ENCODE peak calls at places on chromosomes 12 and 14, in six cellular contexts. One of them, this sample, is unnamed. For H3K27me3, the result is how much of the 10 kb centered on the place peaks cover.

GRCh38 chr14:21535545-21536394 is 9.6 kb upstream of the SALL2 start:
- DNase-seq in H1: no peak
- DNase-seq in HepG2: no peak
- DNase-seq in suprapubic skin: no peak
- DNase-seq in stomach: no peak
- DNase-seq in esophagus muscularis mucosa: no peak
- DNase-seq in this sample: no peak

GRCh38 chr14:105999361-106000028 is 473.1 kb downstream of the TMEM121 start:
- DNase-seq in H1: peak
- DNase-seq in HepG2: peak
- DNase-seq in suprapubic skin: no peak
- DNase-seq in stomach: peak
- DNase-seq in esophagus muscularis mucosa: peak
- DNase-seq in this sample: peak

GRCh38 chr14:52926994-52927393 is 23.9 kb downstream of the FERMT2 start:
- DNase-seq in H1: no peak
- DNase-seq in HepG2: peak
- DNase-seq in suprapubic skin: no peak
- DNase-seq in stomach: no peak
- DNase-seq in esophagus muscularis mucosa: no peak
- DNase-seq in this sample: no peak

GRCh38 chr12:62602445-62603060 is 135.9 kb downstream of the MON2 start:
- DNase-seq in H1: peak
- DNase-seq in HepG2: peak
- DNase-seq in suprapubic skin: peak
- DNase-seq in stomach: peak
- DNase-seq in esophagus muscularis mucosa: peak
- DNase-seq in this sample: peak

GRCh38 chr14:28759056-28759657 is 7.4 kb upstream of the FOXG1 start:
- DNase-seq in H1: peak
- DNase-seq in HepG2: no peak
- DNase-seq in suprapubic skin: no peak
- DNase-seq in stomach: no peak
- DNase-seq in esophagus muscularis mucosa: no peak
- DNase-seq in this sample: peak

GRCh38 chr14:81511110-81511900 is 22.3 kb downstream of the SEL1L start:
- DNase-seq in H1: no peak
- DNase-seq in HepG2: peak
- DNase-seq in suprapubic skin: no peak
- DNase-seq in stomach: no peak
- DNase-seq in esophagus muscularis mucosa: no peak
- DNase-seq in this sample: no peak

GRCh38 chr12:12538535-12538934 is 24.1 kb downstream of the DUSP16 start:
- DNase-seq in H1: no peak
- DNase-seq in HepG2: no peak
- DNase-seq in suprapubic skin: no peak
- DNase-seq in stomach: no peak
- DNase-seq in esophagus muscularis mucosa: no peak
- DNase-seq in this sample: no peak

GRCh38 chr12:26134540-26134939 is 9.7 kb upstream of the BHLHE41 start:
- DNase-seq in H1: no peak
- DNase-seq in HepG2: no peak
- DNase-seq in suprapubic skin: no peak
- DNase-seq in stomach: no peak
- DNase-seq in esophagus muscularis mucosa: no peak
- DNase-seq in this sample: no peak

GRCh38 chr14:76193696-76194095 is 42.0 kb downstream of the GPATCH2L start:
- DNase-seq in H1: no peak
- DNase-seq in HepG2: no peak
- DNase-seq in suprapubic skin: no peak
- DNase-seq in stomach: no peak
- DNase-seq in esophagus muscularis mucosa: no peak
- DNase-seq in this sample: no peak

GRCh38 chr12:53757095-53757770 is 5.5 kb upstream of the CISTR start:
- DNase-seq in H1: peak
- DNase-seq in HepG2: peak
- DNase-seq in suprapubic skin: peak
- DNase-seq in stomach: peak
- DNase-seq in esophagus muscularis mucosa: no peak
- DNase-seq in this sample: no peak

GRCh38 chr12:21814814-21815213 is 40.3 kb upstream of the KCNJ8 start:
- DNase-seq in H1: no peak
- DNase-seq in HepG2: no peak
- DNase-seq in suprapubic skin: no peak
- DNase-seq in stomach: no peak
- DNase-seq in esophagus muscularis mucosa: no peak
- DNase-seq in this sample: no peak

GRCh38 chr12:80053048-80053790 is 46.1 kb upstream of the OTOGL start:
- DNase-seq in H1: no peak
- DNase-seq in HepG2: no peak
- DNase-seq in suprapubic skin: no peak
- DNase-seq in stomach: peak
- DNase-seq in esophagus muscularis mucosa: peak
- DNase-seq in this sample: peak

GRCh38 chr14:103692159-103692558 is 23.1 kb downstream of the XRCC3 start:
- DNase-seq in H1: no peak
- DNase-seq in HepG2: no peak
- DNase-seq in suprapubic skin: peak
- DNase-seq in stomach: no peak
- DNase-seq in esophagus muscularis mucosa: no peak
- DNase-seq in this sample: no peak

GRCh38 chr14:95698287-95698686 is 12.1 kb downstream of the TCL1B start:
- DNase-seq in H1: no peak
- DNase-seq in HepG2: no peak
- DNase-seq in suprapubic skin: no peak
- DNase-seq in stomach: no peak
- DNase-seq in esophagus muscularis mucosa: no peak
- DNase-seq in this sample: no peak
- TF ChIP-seq EP300 in H1: no peak
- TF ChIP-seq EP300 in HepG2: no peak
- TF ChIP-seq EP300 in suprapubic skin: no peak
- TF ChIP-seq EP300 in stomach: no peak
- TF ChIP-seq EP300 in esophagus muscularis mucosa: no peak
- TF ChIP-seq EP300 in this sample: no peak

DNA sequence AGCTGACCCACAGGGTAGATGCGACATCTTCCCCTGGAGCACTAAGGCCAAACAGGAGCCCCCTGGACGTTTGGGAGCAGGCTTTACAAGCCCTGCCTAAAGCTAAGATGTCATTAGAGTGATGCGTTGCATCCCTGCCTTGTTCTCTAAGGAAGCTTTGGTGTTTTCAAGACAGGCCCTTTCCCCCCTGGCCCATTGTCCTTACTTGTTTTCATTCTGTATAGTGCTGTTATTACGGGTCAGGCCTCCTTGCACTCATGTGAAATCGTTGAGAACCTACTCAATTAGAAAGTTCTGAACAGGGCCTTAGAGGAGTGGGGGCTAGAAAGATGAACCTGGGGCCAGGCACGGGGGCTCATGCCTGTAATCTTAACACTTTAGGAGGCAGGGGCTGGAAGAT is 1.7 kb upstream of the PRKCH start:
- DNase-seq in H1: no peak
- DNase-seq in HepG2: no peak
- DNase-seq in suprapubic skin: no peak
- DNase-seq in stomach: no peak
- DNase-seq in esophagus muscularis mucosa: no peak
- DNase-seq in this sample: no peak
- H3K27me3 ChIP-seq in H1: under half
- H3K27me3 ChIP-seq in HepG2: under half
- H3K27me3 ChIP-seq in suprapubic skin: under half
- H3K27me3 ChIP-seq in stomach: under half
- H3K27me3 ChIP-seq in esophagus muscularis mucosa: under half
- H3K27me3 ChIP-seq in this sample: under half

GRCh38 chr12:96143827-96144226 is 50.3 kb upstream of the ELK3 start:
- DNase-seq in H1: no peak
- DNase-seq in HepG2: no peak
- DNase-seq in suprapubic skin: no peak
- DNase-seq in stomach: no peak
- DNase-seq in esophagus muscularis mucosa: no peak
- DNase-seq in this sample: no peak
- TF ChIP-seq POLR2AphosphoS5 in H1: no peak
- TF ChIP-seq POLR2AphosphoS5 in HepG2: no peak
- TF ChIP-seq POLR2AphosphoS5 in suprapubic skin: no peak
- TF ChIP-seq POLR2AphosphoS5 in stomach: no peak
- TF ChIP-seq POLR2AphosphoS5 in esophagus muscularis mucosa: no peak
- TF ChIP-seq POLR2AphosphoS5 in this sample: no peak

DNA sequence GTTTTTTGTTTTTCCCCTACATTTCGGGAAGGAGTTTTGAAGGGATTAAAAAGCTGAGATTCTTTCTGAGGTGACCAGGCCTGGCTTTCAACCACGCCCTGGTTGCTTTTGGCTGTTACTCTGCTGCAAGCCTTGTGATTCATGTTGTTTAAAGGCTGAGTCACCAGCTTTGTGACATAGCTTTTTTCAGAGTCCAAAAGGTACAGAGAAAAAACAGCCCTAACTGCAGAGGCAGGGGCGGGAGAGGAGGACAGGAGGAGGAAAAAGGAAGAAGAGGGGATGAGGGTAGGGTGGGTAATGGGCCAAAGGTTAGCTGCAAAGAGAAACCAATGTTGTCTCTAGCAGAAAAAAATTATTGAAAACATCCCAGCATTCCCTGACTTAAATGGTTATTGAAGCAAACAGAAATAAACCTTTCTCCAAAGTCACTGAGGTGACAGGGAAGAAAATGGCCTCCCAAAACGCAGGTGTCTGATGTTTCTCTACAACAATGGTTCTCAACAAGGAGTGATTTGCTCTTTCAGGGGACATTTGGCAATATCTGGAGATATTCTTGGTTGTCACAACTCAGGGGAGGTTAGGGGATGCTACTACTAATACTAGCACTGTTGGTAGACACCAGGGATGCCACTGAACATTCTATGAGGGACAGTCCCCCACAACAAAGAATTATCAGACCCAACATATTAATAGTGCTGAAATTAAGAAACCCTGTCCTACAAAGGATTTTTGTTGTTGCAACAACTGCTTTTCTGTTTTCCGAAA is 2.1 kb upstream of the UBC start:
- DNase-seq in H1: no peak
- DNase-seq in HepG2: peak
- DNase-seq in suprapubic skin: peak
- DNase-seq in stomach: peak
- DNase-seq in esophagus muscularis mucosa: no peak
- DNase-seq in this sample: no peak
- TF ChIP-seq EP300 in H1: no peak
- TF ChIP-seq EP300 in HepG2: no peak
- TF ChIP-seq EP300 in suprapubic skin: peak
- TF ChIP-seq EP300 in stomach: peak
- TF ChIP-seq EP300 in esophagus muscularis mucosa: no peak
- TF ChIP-seq EP300 in this sample: no peak

GRCh38 chr12:30835216-30835615 is 80.5 kb upstream of the CAPRIN2 start:
- DNase-seq in H1: no peak
- DNase-seq in HepG2: no peak
- DNase-seq in suprapubic skin: no peak
- DNase-seq in stomach: no peak
- DNase-seq in esophagus muscularis mucosa: no peak
- DNase-seq in this sample: no peak
- H3K27me3 ChIP-seq in H1: under half
- H3K27me3 ChIP-seq in HepG2: under half
- H3K27me3 ChIP-seq in suprapubic skin: under half
- H3K27me3 ChIP-seq in stomach: under half
- H3K27me3 ChIP-seq in esophagus muscularis mucosa: under half
- H3K27me3 ChIP-seq in this sample: under half

GRCh38 chr14:104723651-104724406 is at the start of gene ADSS1:
- DNase-seq in H1: peak
- DNase-seq in HepG2: peak
- DNase-seq in suprapubic skin: no peak
- DNase-seq in stomach: peak
- DNase-seq in esophagus muscularis mucosa: no peak
- DNase-seq in this sample: peak

GRCh38 chr14:104725772-104726548 is 1.9 kb downstream of the ADSS1 start:
- DNase-seq in H1: no peak
- DNase-seq in HepG2: no peak
- DNase-seq in suprapubic skin: no peak
- DNase-seq in stomach: no peak
- DNase-seq in esophagus muscularis mucosa: no peak
- DNase-seq in this sample: no peak

GRCh38 chr14:104724407-104724980 is 465 bp downstream of the ADSS1 start:
- DNase-seq in H1: no peak
- DNase-seq in HepG2: no peak
- DNase-seq in suprapubic skin: no peak
- DNase-seq in stomach: peak
- DNase-seq in esophagus muscularis mucosa: no peak
- DNase-seq in this sample: no peak

GRCh38 chr14:104726600-104727451 is 2.8 kb downstream of the ADSS1 start:
- DNase-seq in H1: no peak
- DNase-seq in HepG2: peak
- DNase-seq in suprapubic skin: no peak
- DNase-seq in stomach: no peak
- DNase-seq in esophagus muscularis mucosa: no peak
- DNase-seq in this sample: peak

DNA sequence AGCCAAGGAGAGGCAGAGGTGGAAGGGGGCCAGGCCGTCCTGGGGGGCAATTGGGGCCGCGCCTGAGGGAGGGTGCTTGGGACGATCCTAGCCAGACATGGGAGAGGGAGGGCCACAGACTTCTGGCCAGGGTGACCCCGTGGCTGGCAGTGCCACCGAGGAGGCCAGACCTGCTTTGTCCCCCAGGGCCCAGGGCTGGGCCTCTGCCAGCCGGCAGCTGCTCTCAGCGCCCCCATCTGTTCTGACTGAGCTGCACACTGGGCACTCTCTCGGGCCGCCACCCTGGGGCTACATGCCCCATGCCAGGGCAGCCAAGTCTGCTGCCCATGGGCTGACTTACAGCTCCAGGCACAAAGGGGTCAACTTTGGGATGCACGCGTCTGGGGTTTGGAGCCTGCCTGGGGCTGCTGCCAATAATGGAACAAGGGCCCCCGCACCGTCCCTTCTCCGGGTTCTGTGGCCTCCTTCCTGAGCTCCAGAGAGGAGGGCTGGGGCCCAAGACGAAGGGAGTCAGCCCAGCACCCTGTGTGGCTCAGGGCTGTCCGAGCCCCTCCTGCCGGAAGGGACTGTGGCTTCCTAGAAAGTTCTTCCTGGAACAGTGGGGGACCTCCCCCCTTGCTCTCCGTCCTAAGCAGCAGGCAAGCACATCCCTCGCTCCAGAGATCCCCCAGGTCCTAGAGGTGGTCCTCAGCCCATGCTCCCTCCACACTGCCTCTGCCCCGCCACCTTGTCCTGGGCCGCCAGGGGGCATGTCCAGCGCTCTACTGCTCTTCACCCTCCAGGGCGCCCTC is 1.1 kb downstream of the ADSS1 start:
- DNase-seq in H1: peak
- DNase-seq in HepG2: peak
- DNase-seq in suprapubic skin: no peak
- DNase-seq in stomach: peak
- DNase-seq in esophagus muscularis mucosa: no peak
- DNase-seq in this sample: no peak
- TF ChIP-seq POLR2AphosphoS5 in H1: no peak
- TF ChIP-seq POLR2AphosphoS5 in HepG2: peak
- TF ChIP-seq POLR2AphosphoS5 in suprapubic skin: no peak
- TF ChIP-seq POLR2AphosphoS5 in stomach: no peak
- TF ChIP-seq POLR2AphosphoS5 in esophagus muscularis mucosa: no peak
- TF ChIP-seq POLR2AphosphoS5 in this sample: no peak

GRCh38 chr14:69611264-69612013 is at the start of gene SUSD6:
- DNase-seq in H1: peak
- DNase-seq in HepG2: peak
- DNase-seq in suprapubic skin: peak
- DNase-seq in stomach: peak
- DNase-seq in esophagus muscularis mucosa: peak
- DNase-seq in this sample: peak
- TF ChIP-seq EP300 in H1: no peak
- TF ChIP-seq EP300 in HepG2: no peak
- TF ChIP-seq EP300 in suprapubic skin: no peak
- TF ChIP-seq EP300 in stomach: no peak
- TF ChIP-seq EP300 in esophagus muscularis mucosa: no peak
- TF ChIP-seq EP300 in this sample: no peak

This sample was measured in upper lobe of left lung.